ENCODE peak calls at places on chromosomes 12 and 14, in nine cellular contexts. N is neural progenitor cell, H is GM23248, M is HCT116, W is GM23338, V is hepatocyte, B is SK-N-SH, L is PC-3, P is OCI-LY7. A is an unnamed sample.

GRCh38 chr14:57845802-57846531 is 19.9 kb downstream of the SLC35F4 start:
- DNase-seq in N (no peak), H (peak; percentile 58), M (no peak), W (no peak), V (no peak), B (no peak), L (peak; percentile 35), P (no peak), A (no peak)

GRCh38 chr12:99087278-99087677 is 442.2 kb downstream of the APAF1 start:
- DNase-seq in N (peak; percentile 42), H (peak; percentile 1), M (no peak), W (peak; percentile 67), V (no peak), B (no peak), L (no peak), P (no peak), A (no peak)

GRCh38 chr12:13628067-13628466 is 353.3 kb downstream of the GRIN2B start:
- DNase-seq in N (no peak), H (no peak), M (no peak), W (peak; percentile 12), V (no peak), B (no peak), L (no peak), P (no peak), A (no peak)

GRCh38 chr12:101839324-101840283 is 8.8 kb upstream of the GNPTAB start:
- DNase-seq in N (peak; percentile 64), H (peak; percentile 64), M (peak; percentile 48), W (peak; percentile 80), V (peak; percentile 77), B (peak; percentile 62), L (peak; percentile 85), P (peak; percentile 75), A (peak; percentile 61)

GRCh38 chr12:77833329-77833728 is 2.6 kb downstream of the NAV3 start:
- DNase-seq in N (no peak), H (no peak), M (no peak), W (no peak), V (no peak), B (no peak), L (no peak), P (no peak), A (no peak)

GRCh38 chr14:101025131-101025530 is 121.6 kb upstream of the RTL1 start:
- DNase-seq in N (no peak), H (no peak), M (no peak), W (no peak), V (no peak), B (no peak), L (no peak), P (no peak), A (no peak)

GRCh38 chr14:73865536-73866113 is 14.0 kb downstream of the PTGR2 start:
- DNase-seq in N (no peak), H (no peak), M (no peak), W (no peak), V (no peak), B (no peak), L (no peak), P (no peak), A (no peak)

GRCh38 chr14:96143906-96144305 is 60.7 kb upstream of the BDKRB2 start:
- DNase-seq in N (no peak), H (no peak), M (no peak), W (no peak), V (no peak), B (no peak), L (no peak), P (no peak), A (no peak)

GRCh38 chr14:94395900-94396574 is 7.6 kb upstream of the SERPINA1 start:
- DNase-seq in N (no peak), H (no peak), M (no peak), W (no peak), V (peak; percentile 19), B (no peak), L (no peak), P (no peak), A (no peak)

GRCh38 chr12:94561943-94562411 is 88.4 kb downstream of the TMCC3 start:
- DNase-seq in N (no peak), H (no peak), M (no peak), W (no peak), V (no peak), B (peak; percentile 83), L (peak; percentile 89), P (peak; percentile 40), A (peak; percentile 95)

GRCh38 chr12:62627181-62627580 is 160.6 kb downstream of the MON2 start:
- DNase-seq in N (no peak), H (no peak), M (no peak), W (no peak), V (no peak), B (no peak), L (no peak), P (no peak), A (no peak)

GRCh38 chr12:54373619-54374554 is 9.6 kb upstream of the GPR84 start:
- DNase-seq in N (no peak), H (no peak), M (peak; percentile 61), W (no peak), V (no peak), B (no peak), L (peak; percentile 61), P (no peak), A (no peak)

GRCh38 chr12:57240926-57241555 is 9.9 kb downstream of the STAC3 start:
- DNase-seq in N (peak; percentile 72), H (peak; percentile 71), M (no peak), W (peak; percentile 81), V (no peak), B (peak; percentile 63), L (peak; percentile 27), P (peak; percentile 64), A (no peak)

GRCh38 chr12:78290606-78291345 is 460.1 kb downstream of the NAV3 start:
- DNase-seq in N (no peak), H (peak; percentile 96), M (no peak), W (no peak), V (peak; percentile 11), B (no peak), L (peak; percentile 76), P (no peak), A (no peak)

GRCh38 chr14:24243336-24243836 is 963 bp upstream of the TINF2 start:
- DNase-seq in N (no peak), H (no peak), M (no peak), W (peak; percentile 47), V (peak; percentile 63), B (no peak), L (peak; percentile 21), P (peak; percentile 14), A (peak; percentile 9)

GRCh38 chr12:8698132-8698829 is 490 bp downstream of the RIMKLB start:
- DNase-seq in N (peak; percentile 91), H (peak; percentile 86), M (no peak), W (peak; percentile 72), V (peak; percentile 84), B (peak; percentile 86), L (no peak), P (peak; percentile 60), A (no peak)

GRCh38 chr12:100453953-100454352 is 19.7 kb upstream of the NR1H4 start:
- DNase-seq in N (no peak), H (no peak), M (no peak), W (no peak), V (no peak), B (no peak), L (no peak), P (no peak), A (no peak)

GRCh38 chr12:9741726-9742125 is 8.8 kb upstream of the CLECL1 start:
- DNase-seq in N (no peak), H (no peak), M (no peak), W (no peak), V (no peak), B (no peak), L (no peak), P (peak; percentile 86), A (peak; percentile 90)

GRCh38 chr12:88334271-88334670 is 192.2 kb downstream of the TMTC3 start:
- DNase-seq in N (peak; percentile 60), H (peak; percentile 84), M (no peak), W (peak; percentile 43), V (peak; percentile 11), B (no peak), L (peak; percentile 82), P (peak; percentile 26), A (peak; percentile 94)
- TF ChIP-seq EZH2phosphoT487 in N (no peak), H (no peak), M (no peak), W (no peak), V (no peak), B (no peak), L (no peak), P (no peak), A (no peak)

DNA sequence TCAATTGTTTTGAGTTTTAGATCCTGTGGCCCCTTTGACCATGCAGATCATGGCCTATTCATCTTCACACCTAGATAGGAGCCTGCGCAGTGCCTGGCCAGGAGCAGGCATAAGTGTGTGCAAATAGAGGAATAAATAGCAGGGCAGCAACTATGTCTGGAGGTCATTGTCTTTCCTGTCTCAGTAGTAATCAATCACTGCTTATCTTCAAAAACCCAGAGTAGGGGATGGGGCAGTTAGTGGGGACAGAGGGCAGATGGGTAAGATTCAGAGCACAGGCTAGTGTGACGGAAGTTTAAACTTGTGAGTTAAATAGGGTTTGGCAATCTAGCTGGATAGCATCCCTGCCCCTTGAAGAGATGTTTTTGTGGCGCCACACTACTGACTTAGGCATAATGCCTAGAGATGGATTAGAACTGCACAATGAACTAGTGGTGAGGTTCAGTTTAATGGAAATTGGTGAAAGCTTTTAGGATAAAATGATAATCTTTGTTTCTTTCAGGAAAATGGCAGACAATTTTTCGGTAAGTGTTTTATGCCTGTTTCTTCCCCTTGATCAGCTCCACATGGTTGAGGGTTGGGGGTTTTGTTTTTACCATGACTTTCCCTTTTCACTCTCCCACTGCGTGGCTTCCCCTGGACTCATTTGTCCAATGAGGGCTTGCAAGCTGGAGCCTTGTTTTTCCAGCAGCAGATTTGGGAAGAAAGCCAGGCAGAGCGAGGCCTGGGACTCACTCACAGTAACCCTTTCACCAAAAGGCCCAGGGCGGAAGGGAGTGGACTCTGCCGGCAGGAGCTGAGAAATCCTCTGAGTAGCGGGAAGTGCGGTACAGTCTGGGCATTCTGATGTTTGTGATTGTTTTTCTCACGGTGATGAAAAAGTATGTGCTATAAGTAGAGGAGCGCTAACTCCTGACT is 8.1 kb downstream of the LGALS3 start:
- DNase-seq in N (no peak), H (peak; percentile 85), M (no peak), W (no peak), V (no peak), B (peak; percentile 39), L (no peak), P (no peak), A (no peak)
- TF ChIP-seq EZH2phosphoT487 in N (no peak), H (no peak), M (no peak), W (no peak), V (no peak), B (no peak), L (no peak), P (no peak), A (no peak)

GRCh38 chr14:89507926-89508460 is 91.0 kb upstream of the FOXN3 start:
- DNase-seq in N (no peak), H (peak; percentile 63), M (peak; percentile 38), W (no peak), V (no peak), B (no peak), L (peak; percentile 89), P (no peak), A (no peak)
- TF ChIP-seq EZH2phosphoT487 in N (no peak), H (no peak), M (no peak), W (no peak), V (no peak), B (no peak), L (no peak), P (no peak), A (no peak)

DNA sequence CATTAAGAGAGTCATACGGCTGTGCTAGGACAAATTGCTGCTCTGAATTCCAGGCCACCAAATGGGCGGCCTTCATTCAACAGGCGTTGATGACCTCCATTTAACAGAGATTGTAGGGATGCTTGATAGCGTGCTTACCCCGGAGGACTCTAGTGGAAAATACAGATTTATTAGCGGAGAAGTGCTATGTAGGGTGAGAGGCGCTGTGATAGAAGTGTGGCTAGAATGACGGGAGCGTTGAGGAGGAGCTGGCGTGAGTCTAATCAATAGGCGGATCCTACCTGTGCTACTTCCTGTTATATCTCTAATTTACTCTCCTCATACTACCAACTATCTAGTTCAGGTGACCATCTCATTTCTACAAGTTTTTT is 665 bp downstream of the MRPS35 start:
- DNase-seq in N (no peak), H (no peak), M (no peak), W (peak; percentile 33), V (peak; percentile 30), B (no peak), L (peak; percentile 53), P (peak; percentile 38), A (peak; percentile 19)
- TF ChIP-seq EZH2phosphoT487 in N (no peak), H (no peak), M (no peak), W (no peak), V (no peak), B (no peak), L (no peak), P (no peak), A (no peak)

A was measured in MM.1S.